ENCODE peak calls at places on chromosomes 6 and 20, in five cellular contexts. One of them, this sample, is unnamed.

GRCh38 chr6:6057442-6058053 is 50.8 kb upstream of the NRN1 start:
- DNase-seq in breast epithelium: no peak
- DNase-seq in gastrocnemius medialis: no peak
- DNase-seq in heart left ventricle: no peak
- DNase-seq in A549: peak
- DNase-seq in this sample: no peak

GRCh38 chr20:64167676-64168075 is 3.4 kb downstream of the MYT1 start:
- DNase-seq in gastrocnemius medialis: no peak
- DNase-seq in A549: no peak
- DNase-seq in heart left ventricle: no peak
- DNase-seq in breast epithelium: no peak
- DNase-seq in this sample: no peak

GRCh38 chr6:20447157-20447556 is 45.5 kb downstream of the E2F3 start:
- DNase-seq in breast epithelium: no peak
- DNase-seq in heart left ventricle: peak
- DNase-seq in A549: no peak
- DNase-seq in gastrocnemius medialis: no peak
- DNase-seq in this sample: no peak

GRCh38 chr6:45420909-45421699 is 43.4 kb upstream of the SUPT3H start:
- DNase-seq in breast epithelium: no peak
- DNase-seq in A549: peak
- DNase-seq in gastrocnemius medialis: no peak
- DNase-seq in heart left ventricle: no peak
- DNase-seq in this sample: no peak

GRCh38 chr6:13877116-13877515 is 47.6 kb upstream of the RNF182 start:
- DNase-seq in gastrocnemius medialis: no peak
- DNase-seq in heart left ventricle: no peak
- DNase-seq in breast epithelium: no peak
- DNase-seq in A549: no peak
- DNase-seq in this sample: no peak

GRCh38 chr6:78995946-78996345 is 82.1 kb downstream of the PHIP start:
- DNase-seq in A549: no peak
- DNase-seq in breast epithelium: no peak
- DNase-seq in gastrocnemius medialis: no peak
- DNase-seq in heart left ventricle: no peak
- DNase-seq in this sample: no peak

GRCh38 chr6:42123379-42124103 is 18.9 kb downstream of the C6orf132 start:
- DNase-seq in gastrocnemius medialis: no peak
- DNase-seq in A549: no peak
- DNase-seq in breast epithelium: no peak
- DNase-seq in heart left ventricle: peak
- DNase-seq in this sample: no peak

GRCh38 chr6:53926505-53926904 is 131.7 kb downstream of the LRRC1 start:
- DNase-seq in gastrocnemius medialis: no peak
- DNase-seq in breast epithelium: no peak
- DNase-seq in heart left ventricle: no peak
- DNase-seq in A549: no peak
- DNase-seq in this sample: no peak

GRCh38 chr6:27825025-27825823 is 87.0 kb downstream of the OR2B2 start:
- DNase-seq in gastrocnemius medialis: no peak
- DNase-seq in heart left ventricle: no peak
- DNase-seq in breast epithelium: no peak
- DNase-seq in A549: no peak
- DNase-seq in this sample: no peak

GRCh38 chr6:129598244-129599187 is 111.5 kb downstream of the ARHGAP18 start:
- DNase-seq in A549: peak
- DNase-seq in gastrocnemius medialis: no peak
- DNase-seq in breast epithelium: no peak
- DNase-seq in heart left ventricle: no peak
- DNase-seq in this sample: no peak

GRCh38 chr6:108608453-108609275 is 47.9 kb downstream of the FOXO3 start:
- DNase-seq in gastrocnemius medialis: no peak
- DNase-seq in heart left ventricle: no peak
- DNase-seq in A549: no peak
- DNase-seq in breast epithelium: no peak
- DNase-seq in this sample: no peak

GRCh38 chr20:33668791-33669155 is 2.0 kb downstream of the ACTL10 start:
- DNase-seq in gastrocnemius medialis: no peak
- DNase-seq in heart left ventricle: no peak
- DNase-seq in A549: no peak
- DNase-seq in breast epithelium: no peak
- DNase-seq in this sample: no peak

GRCh38 chr20:33666293-33667244 is at the start of gene ACTL10:
- DNase-seq in heart left ventricle: peak
- DNase-seq in gastrocnemius medialis: peak
- DNase-seq in A549: no peak
- DNase-seq in breast epithelium: peak
- DNase-seq in this sample: peak

GRCh38 chr20:33668087-33668790 is 1.5 kb downstream of the ACTL10 start:
- DNase-seq in breast epithelium: peak
- DNase-seq in heart left ventricle: no peak
- DNase-seq in gastrocnemius medialis: peak
- DNase-seq in A549: peak
- DNase-seq in this sample: peak

GRCh38 chr20:33669224-33669623 is 2.5 kb downstream of the ACTL10 start:
- DNase-seq in breast epithelium: no peak
- DNase-seq in gastrocnemius medialis: no peak
- DNase-seq in A549: no peak
- DNase-seq in heart left ventricle: no peak
- DNase-seq in this sample: no peak

DNA sequence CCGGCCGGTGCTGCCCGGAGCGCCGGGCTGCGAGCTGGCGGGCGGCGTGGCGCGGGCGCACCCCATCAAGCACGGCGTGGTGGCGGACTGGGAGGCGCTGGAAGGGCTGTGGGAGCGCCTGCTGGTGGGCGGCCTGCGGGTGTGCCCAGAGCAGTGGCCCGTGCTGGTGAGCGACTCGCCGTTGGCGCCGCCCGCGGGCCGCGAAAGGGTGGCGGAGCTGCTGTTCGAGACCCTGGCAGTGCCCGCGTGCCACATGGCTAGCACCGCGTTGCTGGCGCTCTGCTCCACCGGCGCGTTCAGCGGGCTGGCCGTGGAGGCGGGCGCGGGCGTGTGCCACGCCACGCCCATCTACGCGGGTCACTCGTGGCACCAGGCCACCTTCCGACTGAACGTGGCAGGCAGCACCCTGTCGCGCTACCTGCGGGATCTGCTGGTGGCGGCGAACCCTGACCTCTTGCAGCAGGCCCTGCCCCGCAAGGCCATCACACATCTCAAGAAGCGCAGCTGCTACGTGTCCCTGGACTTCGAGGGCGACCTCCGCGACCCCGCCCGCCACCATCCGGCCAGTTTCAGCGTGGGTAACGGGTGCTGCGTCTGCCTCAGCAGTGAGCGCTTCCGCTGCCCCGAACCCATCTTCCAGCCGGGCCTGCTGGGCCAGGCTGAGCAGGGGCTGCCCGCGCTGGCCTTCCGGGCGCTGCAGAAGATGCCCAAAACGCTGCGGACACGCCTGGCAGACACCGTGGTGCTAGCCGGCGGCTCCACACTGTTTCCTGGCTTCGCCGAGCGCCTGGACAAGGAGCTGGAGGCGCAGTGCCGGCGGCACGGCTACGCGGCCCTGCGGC is 723 bp downstream of the ACTL10 start:
- DNase-seq in heart left ventricle: peak
- DNase-seq in breast epithelium: peak
- DNase-seq in gastrocnemius medialis: peak
- DNase-seq in A549: no peak
- DNase-seq in this sample: no peak
- TF ChIP-seq CTCF in heart left ventricle: no peak
- TF ChIP-seq CTCF in breast epithelium: peak
- TF ChIP-seq CTCF in gastrocnemius medialis: no peak
- TF ChIP-seq CTCF in A549: peak
- TF ChIP-seq CTCF in this sample: no peak

GRCh38 chr6:111800468-111800760 is 72.8 kb downstream of the FYN start:
- DNase-seq in heart left ventricle: no peak
- DNase-seq in A549: no peak
- DNase-seq in breast epithelium: no peak
- DNase-seq in gastrocnemius medialis: no peak
- DNase-seq in this sample: no peak
- H3K4me3 ChIP-seq in heart left ventricle: no peak
- H3K4me3 ChIP-seq in A549: no peak
- H3K4me3 ChIP-seq in breast epithelium: no peak
- H3K4me3 ChIP-seq in gastrocnemius medialis: no peak
- H3K4me3 ChIP-seq in this sample: no peak

DNA sequence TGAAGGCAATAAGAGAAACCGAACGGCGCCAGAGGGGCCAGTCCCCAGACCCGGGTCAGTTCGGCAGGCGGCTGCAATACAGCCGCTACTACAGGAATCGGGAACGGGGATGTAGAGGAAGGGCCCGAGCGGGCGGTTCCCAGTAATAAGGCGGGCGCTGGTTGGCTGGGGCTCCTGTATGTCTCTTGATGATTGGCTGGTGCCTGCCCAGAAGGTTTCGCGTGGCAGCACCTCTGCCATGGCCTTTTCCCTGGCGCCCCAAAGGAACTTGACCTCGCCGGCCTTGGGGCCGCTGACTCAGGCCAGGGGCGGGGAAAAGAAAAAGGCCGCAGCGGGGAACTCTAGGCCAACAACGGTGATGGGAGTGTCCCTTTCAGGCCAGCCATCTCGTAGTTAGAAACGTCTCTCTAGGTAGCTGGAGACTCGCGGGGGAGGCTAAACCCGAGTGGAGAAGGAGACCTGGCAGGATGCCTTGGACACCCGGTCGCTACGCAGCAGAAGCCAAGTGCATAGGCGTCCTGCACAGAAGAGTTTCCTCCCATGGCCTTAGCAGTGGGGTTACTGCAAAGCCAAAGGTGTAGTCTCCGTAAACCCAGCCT is at the start of gene IBTK:
- DNase-seq in heart left ventricle: peak
- DNase-seq in A549: peak
- DNase-seq in gastrocnemius medialis: peak
- DNase-seq in breast epithelium: peak
- DNase-seq in this sample: peak
- TF ChIP-seq POLR2A in heart left ventricle: peak
- TF ChIP-seq POLR2A in A549: peak
- TF ChIP-seq POLR2A in gastrocnemius medialis: peak
- TF ChIP-seq POLR2A in breast epithelium: peak
- TF ChIP-seq POLR2A in this sample: no peak

GRCh38 chr6:162856885-162857284 is 129.1 kb downstream of the PACRG start:
- DNase-seq in A549: peak
- DNase-seq in breast epithelium: no peak
- DNase-seq in gastrocnemius medialis: peak
- DNase-seq in heart left ventricle: no peak
- DNase-seq in this sample: no peak
- TF ChIP-seq CTCF in A549: peak
- TF ChIP-seq CTCF in breast epithelium: peak
- TF ChIP-seq CTCF in gastrocnemius medialis: peak
- TF ChIP-seq CTCF in heart left ventricle: peak
- TF ChIP-seq CTCF in this sample: no peak

This sample was measured in lower leg skin.